ENCODE peak calls at places on chromosomes 3 and 15, in ten cellular contexts. One of them, this sample, is unnamed.

GRCh38 chr3:150515210-150515609 is 31.1 kb downstream of the SERP1 start:
- DNase-seq in retinal pigment epithelial cell: no peak
- DNase-seq in fibroblast of the aortic adventitia: no peak
- DNase-seq in fibroblast of pulmonary artery: peak
- DNase-seq in cardiac fibroblast: peak
- DNase-seq in neural progenitor cell: no peak
- DNase-seq in astrocyte of the spinal cord: no peak
- DNase-seq in A549: no peak
- DNase-seq in AG04450: no peak
- DNase-seq in epithelial cell of proximal tubule: no peak
- DNase-seq in this sample: peak

GRCh38 chr15:60704129-60704528 is 225.2 kb upstream of the ICE2 start:
- DNase-seq in neural progenitor cell: no peak
- DNase-seq in cardiac fibroblast: no peak
- DNase-seq in retinal pigment epithelial cell: no peak
- DNase-seq in astrocyte of the spinal cord: no peak
- DNase-seq in A549: no peak
- DNase-seq in fibroblast of the aortic adventitia: no peak
- DNase-seq in AG04450: no peak
- DNase-seq in fibroblast of pulmonary artery: no peak
- DNase-seq in epithelial cell of proximal tubule: no peak
- DNase-seq in this sample: no peak

GRCh38 chr15:72851586-72851985 is 68.0 kb upstream of the ADPGK start:
- DNase-seq in retinal pigment epithelial cell: no peak
- DNase-seq in astrocyte of the spinal cord: no peak
- DNase-seq in epithelial cell of proximal tubule: no peak
- DNase-seq in cardiac fibroblast: no peak
- DNase-seq in fibroblast of pulmonary artery: no peak
- DNase-seq in A549: no peak
- DNase-seq in AG04450: no peak
- DNase-seq in neural progenitor cell: no peak
- DNase-seq in fibroblast of the aortic adventitia: no peak
- DNase-seq in this sample: no peak

GRCh38 chr15:89630974-89631901 is 24.0 kb downstream of the KIF7 start:
- DNase-seq in neural progenitor cell: no peak
- DNase-seq in epithelial cell of proximal tubule: no peak
- DNase-seq in retinal pigment epithelial cell: no peak
- DNase-seq in astrocyte of the spinal cord: no peak
- DNase-seq in A549: no peak
- DNase-seq in cardiac fibroblast: no peak
- DNase-seq in fibroblast of pulmonary artery: no peak
- DNase-seq in AG04450: no peak
- DNase-seq in fibroblast of the aortic adventitia: no peak
- DNase-seq in this sample: no peak

GRCh38 chr3:136852180-136852579 is 9.8 kb upstream of the NCK1 start:
- DNase-seq in cardiac fibroblast: no peak
- DNase-seq in fibroblast of the aortic adventitia: no peak
- DNase-seq in AG04450: no peak
- DNase-seq in fibroblast of pulmonary artery: no peak
- DNase-seq in retinal pigment epithelial cell: no peak
- DNase-seq in A549: no peak
- DNase-seq in astrocyte of the spinal cord: no peak
- DNase-seq in epithelial cell of proximal tubule: no peak
- DNase-seq in neural progenitor cell: no peak
- DNase-seq in this sample: no peak

GRCh38 chr3:136343873-136344281 is 93.7 kb downstream of the PCCB start:
- DNase-seq in AG04450: peak
- DNase-seq in cardiac fibroblast: peak
- DNase-seq in fibroblast of the aortic adventitia: peak
- DNase-seq in A549: peak
- DNase-seq in fibroblast of pulmonary artery: peak
- DNase-seq in epithelial cell of proximal tubule: peak
- DNase-seq in retinal pigment epithelial cell: peak
- DNase-seq in astrocyte of the spinal cord: peak
- DNase-seq in neural progenitor cell: no peak
- DNase-seq in this sample: peak

GRCh38 chr15:42914728-42915497 is 5.7 kb downstream of the TTBK2 start:
- DNase-seq in cardiac fibroblast: no peak
- DNase-seq in epithelial cell of proximal tubule: no peak
- DNase-seq in AG04450: no peak
- DNase-seq in neural progenitor cell: no peak
- DNase-seq in astrocyte of the spinal cord: no peak
- DNase-seq in A549: no peak
- DNase-seq in retinal pigment epithelial cell: no peak
- DNase-seq in fibroblast of the aortic adventitia: peak
- DNase-seq in fibroblast of pulmonary artery: no peak
- DNase-seq in this sample: no peak

GRCh38 chr3:62325896-62326295 is 47.5 kb downstream of the FEZF2 start:
- DNase-seq in AG04450: no peak
- DNase-seq in cardiac fibroblast: no peak
- DNase-seq in epithelial cell of proximal tubule: no peak
- DNase-seq in fibroblast of pulmonary artery: no peak
- DNase-seq in neural progenitor cell: no peak
- DNase-seq in retinal pigment epithelial cell: no peak
- DNase-seq in fibroblast of the aortic adventitia: no peak
- DNase-seq in astrocyte of the spinal cord: no peak
- DNase-seq in A549: peak
- DNase-seq in this sample: no peak

GRCh38 chr3:46639221-46639620 is 26.9 kb downstream of the FAM240A start:
- DNase-seq in AG04450: no peak
- DNase-seq in fibroblast of pulmonary artery: no peak
- DNase-seq in cardiac fibroblast: no peak
- DNase-seq in fibroblast of the aortic adventitia: no peak
- DNase-seq in astrocyte of the spinal cord: no peak
- DNase-seq in A549: no peak
- DNase-seq in neural progenitor cell: no peak
- DNase-seq in epithelial cell of proximal tubule: no peak
- DNase-seq in retinal pigment epithelial cell: no peak
- DNase-seq in this sample: no peak

GRCh38 chr15:91158415-91159394 is 58.6 kb downstream of the SV2B start:
- DNase-seq in neural progenitor cell: no peak
- DNase-seq in AG04450: no peak
- DNase-seq in A549: no peak
- DNase-seq in epithelial cell of proximal tubule: no peak
- DNase-seq in fibroblast of the aortic adventitia: no peak
- DNase-seq in cardiac fibroblast: no peak
- DNase-seq in fibroblast of pulmonary artery: no peak
- DNase-seq in astrocyte of the spinal cord: no peak
- DNase-seq in retinal pigment epithelial cell: no peak
- DNase-seq in this sample: no peak

GRCh38 chr3:33071181-33071580 is 25.8 kb downstream of the GLB1 start:
- DNase-seq in cardiac fibroblast: no peak
- DNase-seq in neural progenitor cell: no peak
- DNase-seq in AG04450: no peak
- DNase-seq in fibroblast of pulmonary artery: no peak
- DNase-seq in epithelial cell of proximal tubule: no peak
- DNase-seq in astrocyte of the spinal cord: no peak
- DNase-seq in fibroblast of the aortic adventitia: no peak
- DNase-seq in A549: no peak
- DNase-seq in retinal pigment epithelial cell: no peak
- DNase-seq in this sample: no peak

GRCh38 chr3:178205750-178206149 is 330.5 kb upstream of the KCNMB2 start:
- DNase-seq in astrocyte of the spinal cord: peak
- DNase-seq in fibroblast of pulmonary artery: peak
- DNase-seq in cardiac fibroblast: no peak
- DNase-seq in epithelial cell of proximal tubule: no peak
- DNase-seq in neural progenitor cell: no peak
- DNase-seq in AG04450: peak
- DNase-seq in A549: no peak
- DNase-seq in fibroblast of the aortic adventitia: peak
- DNase-seq in retinal pigment epithelial cell: no peak
- DNase-seq in this sample: no peak

GRCh38 chr3:37262816-37263393 is 88.5 kb upstream of the LRRFIP2 start:
- DNase-seq in fibroblast of pulmonary artery: no peak
- DNase-seq in A549: no peak
- DNase-seq in fibroblast of the aortic adventitia: no peak
- DNase-seq in epithelial cell of proximal tubule: no peak
- DNase-seq in astrocyte of the spinal cord: peak
- DNase-seq in AG04450: no peak
- DNase-seq in cardiac fibroblast: peak
- DNase-seq in neural progenitor cell: no peak
- DNase-seq in retinal pigment epithelial cell: no peak
- DNase-seq in this sample: peak

GRCh38 chr3:177231237-177231636 is 34.0 kb upstream of the TBL1XR1 start:
- DNase-seq in cardiac fibroblast: no peak
- DNase-seq in AG04450: no peak
- DNase-seq in fibroblast of pulmonary artery: no peak
- DNase-seq in astrocyte of the spinal cord: no peak
- DNase-seq in epithelial cell of proximal tubule: no peak
- DNase-seq in neural progenitor cell: no peak
- DNase-seq in retinal pigment epithelial cell: no peak
- DNase-seq in A549: no peak
- DNase-seq in fibroblast of the aortic adventitia: no peak
- DNase-seq in this sample: no peak

GRCh38 chr3:169813757-169814517 is 1.2 kb upstream of the LRRC34 start:
- DNase-seq in fibroblast of pulmonary artery: peak
- DNase-seq in retinal pigment epithelial cell: no peak
- DNase-seq in fibroblast of the aortic adventitia: no peak
- DNase-seq in epithelial cell of proximal tubule: no peak
- DNase-seq in A549: peak
- DNase-seq in neural progenitor cell: peak
- DNase-seq in astrocyte of the spinal cord: no peak
- DNase-seq in cardiac fibroblast: peak
- DNase-seq in AG04450: no peak
- DNase-seq in this sample: peak

GRCh38 chr15:92272106-92272505 is 121.6 kb upstream of the ST8SIA2 start:
- DNase-seq in AG04450: no peak
- DNase-seq in retinal pigment epithelial cell: no peak
- DNase-seq in cardiac fibroblast: no peak
- DNase-seq in fibroblast of the aortic adventitia: no peak
- DNase-seq in astrocyte of the spinal cord: no peak
- DNase-seq in neural progenitor cell: no peak
- DNase-seq in epithelial cell of proximal tubule: no peak
- DNase-seq in A549: no peak
- DNase-seq in fibroblast of pulmonary artery: no peak
- DNase-seq in this sample: no peak

GRCh38 chr15:92273732-92274131 is 119.9 kb upstream of the ST8SIA2 start:
- DNase-seq in astrocyte of the spinal cord: no peak
- DNase-seq in fibroblast of the aortic adventitia: no peak
- DNase-seq in epithelial cell of proximal tubule: no peak
- DNase-seq in retinal pigment epithelial cell: no peak
- DNase-seq in A549: no peak
- DNase-seq in fibroblast of pulmonary artery: no peak
- DNase-seq in AG04450: no peak
- DNase-seq in neural progenitor cell: no peak
- DNase-seq in cardiac fibroblast: no peak
- DNase-seq in this sample: no peak

GRCh38 chr15:92273286-92273685 is 120.4 kb upstream of the ST8SIA2 start:
- DNase-seq in cardiac fibroblast: no peak
- DNase-seq in fibroblast of the aortic adventitia: no peak
- DNase-seq in AG04450: no peak
- DNase-seq in epithelial cell of proximal tubule: no peak
- DNase-seq in A549: no peak
- DNase-seq in retinal pigment epithelial cell: no peak
- DNase-seq in neural progenitor cell: no peak
- DNase-seq in fibroblast of pulmonary artery: no peak
- DNase-seq in astrocyte of the spinal cord: no peak
- DNase-seq in this sample: no peak

DNA sequence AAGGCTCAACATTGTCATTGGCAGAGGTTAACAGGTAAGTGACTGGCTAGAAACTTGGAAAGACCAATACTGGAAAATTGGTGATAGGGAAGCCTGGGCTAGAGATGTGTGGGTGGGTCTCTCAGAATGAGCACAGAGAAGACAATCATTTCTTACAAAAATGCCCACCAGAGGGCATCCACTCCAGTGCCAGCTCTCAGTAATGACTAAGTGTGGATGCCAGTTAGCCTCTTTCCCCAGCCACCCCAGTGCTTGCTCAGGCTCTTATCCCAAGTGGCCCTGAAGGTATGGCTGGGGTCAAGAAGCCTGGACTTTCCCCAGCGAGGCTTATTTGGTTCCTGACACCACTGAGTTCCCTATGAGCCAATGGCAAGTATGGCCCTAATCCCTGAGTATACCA is 115.9 kb upstream of the ST8SIA2 start:
- DNase-seq in fibroblast of the aortic adventitia: no peak
- DNase-seq in neural progenitor cell: peak
- DNase-seq in astrocyte of the spinal cord: peak
- DNase-seq in epithelial cell of proximal tubule: no peak
- DNase-seq in cardiac fibroblast: peak
- DNase-seq in A549: peak
- DNase-seq in retinal pigment epithelial cell: no peak
- DNase-seq in fibroblast of pulmonary artery: no peak
- DNase-seq in AG04450: no peak
- DNase-seq in this sample: peak
- TF ChIP-seq CTCF in fibroblast of the aortic adventitia: no peak
- TF ChIP-seq CTCF in neural progenitor cell: peak
- TF ChIP-seq CTCF in astrocyte of the spinal cord: peak
- TF ChIP-seq CTCF in epithelial cell of proximal tubule: peak
- TF ChIP-seq CTCF in cardiac fibroblast: no peak
- TF ChIP-seq CTCF in A549: peak
- TF ChIP-seq CTCF in retinal pigment epithelial cell: peak
- TF ChIP-seq CTCF in fibroblast of pulmonary artery: no peak
- TF ChIP-seq CTCF in AG04450: peak
- TF ChIP-seq CTCF in this sample: no peak

DNA sequence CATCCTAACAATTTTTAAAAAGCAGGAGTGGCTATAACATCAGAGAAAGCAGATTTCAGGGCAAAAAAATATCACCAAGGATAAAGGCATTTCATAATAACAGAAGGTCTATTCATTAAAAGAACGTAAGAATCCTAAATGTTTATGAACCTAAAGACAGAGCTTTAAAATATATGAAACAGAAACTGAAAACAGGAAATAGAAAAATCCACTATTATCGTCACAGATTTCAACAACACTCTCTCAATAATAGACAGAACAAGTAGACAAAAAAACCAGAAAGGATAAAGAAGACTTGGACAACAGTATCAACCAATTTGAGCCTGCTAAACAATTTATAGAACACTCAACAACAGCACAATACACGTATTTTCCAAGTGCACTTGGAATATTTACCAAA is 71.4 kb downstream of the FBXL22 start:
- DNase-seq in AG04450: no peak
- DNase-seq in fibroblast of the aortic adventitia: no peak
- DNase-seq in astrocyte of the spinal cord: no peak
- DNase-seq in cardiac fibroblast: no peak
- DNase-seq in fibroblast of pulmonary artery: no peak
- DNase-seq in A549: no peak
- DNase-seq in retinal pigment epithelial cell: no peak
- DNase-seq in neural progenitor cell: no peak
- DNase-seq in epithelial cell of proximal tubule: no peak
- DNase-seq in this sample: no peak
- H3K4me3 ChIP-seq in AG04450: no peak
- H3K4me3 ChIP-seq in fibroblast of the aortic adventitia: no peak
- H3K4me3 ChIP-seq in astrocyte of the spinal cord: no peak
- H3K4me3 ChIP-seq in cardiac fibroblast: no peak
- H3K4me3 ChIP-seq in fibroblast of pulmonary artery: no peak
- H3K4me3 ChIP-seq in A549: no peak
- H3K4me3 ChIP-seq in retinal pigment epithelial cell: no peak
- H3K4me3 ChIP-seq in neural progenitor cell: no peak
- H3K4me3 ChIP-seq in epithelial cell of proximal tubule: no peak
- H3K4me3 ChIP-seq in this sample: no peak

GRCh38 chr3:12194669-12195161 is 36.0 kb upstream of the TIMP4 start:
- DNase-seq in retinal pigment epithelial cell: no peak
- DNase-seq in astrocyte of the spinal cord: no peak
- DNase-seq in cardiac fibroblast: peak
- DNase-seq in AG04450: no peak
- DNase-seq in A549: peak
- DNase-seq in neural progenitor cell: no peak
- DNase-seq in fibroblast of the aortic adventitia: peak
- DNase-seq in epithelial cell of proximal tubule: no peak
- DNase-seq in fibroblast of pulmonary artery: peak
- DNase-seq in this sample: peak
- TF ChIP-seq CTCF in retinal pigment epithelial cell: peak
- TF ChIP-seq CTCF in astrocyte of the spinal cord: no peak
- TF ChIP-seq CTCF in cardiac fibroblast: no peak
- TF ChIP-seq CTCF in AG04450: no peak
- TF ChIP-seq CTCF in A549: peak
- TF ChIP-seq CTCF in neural progenitor cell: peak
- TF ChIP-seq CTCF in fibroblast of the aortic adventitia: no peak
- TF ChIP-seq CTCF in epithelial cell of proximal tubule: peak
- TF ChIP-seq CTCF in fibroblast of pulmonary artery: no peak
- TF ChIP-seq CTCF in this sample: peak

GRCh38 chr3:4826237-4827100 is 152.8 kb upstream of the BHLHE40 start:
- DNase-seq in neural progenitor cell: no peak
- DNase-seq in A549: peak
- DNase-seq in fibroblast of the aortic adventitia: peak
- DNase-seq in retinal pigment epithelial cell: peak
- DNase-seq in fibroblast of pulmonary artery: peak
- DNase-seq in epithelial cell of proximal tubule: peak
- DNase-seq in cardiac fibroblast: peak
- DNase-seq in astrocyte of the spinal cord: peak
- DNase-seq in AG04450: no peak
- DNase-seq in this sample: peak
- H3K4me3 ChIP-seq in neural progenitor cell: no peak
- H3K4me3 ChIP-seq in A549: no peak
- H3K4me3 ChIP-seq in fibroblast of the aortic adventitia: no peak
- H3K4me3 ChIP-seq in retinal pigment epithelial cell: no peak
- H3K4me3 ChIP-seq in fibroblast of pulmonary artery: no peak
- H3K4me3 ChIP-seq in epithelial cell of proximal tubule: peak
- H3K4me3 ChIP-seq in cardiac fibroblast: no peak
- H3K4me3 ChIP-seq in astrocyte of the spinal cord: no peak
- H3K4me3 ChIP-seq in AG04450: no peak
- H3K4me3 ChIP-seq in this sample: no peak